ENCODE peak calls at places on chromosomes 13 and 19, in six cellular contexts. M is kidney, B is upper lobe of right lung, G is body of pancreas, F is IMR-90, Q is upper lobe of left lung. I is an unnamed sample.

GRCh38 chr13:25468330-25469178 is 96.8 kb downstream of the ATP8A2 start:
- DNase-seq in M (no peak), B (no peak), G (no peak), F (no peak), Q (peak; percentile 21), I (peak; percentile 85)

GRCh38 chr19:662207-662961 is 630 bp downstream of the RNF126 start:
- DNase-seq in M (no peak), B (peak; percentile 84), G (peak; percentile 63), F (peak; percentile 38), Q (peak; percentile 79), I (peak; percentile 96)

GRCh38 chr19:57096640-57097361 is 23.0 kb upstream of the USP29 start:
- DNase-seq in M (no peak), B (no peak), G (no peak), F (no peak), Q (no peak), I (no peak)

GRCh38 chr19:2550431-2551171 is 74.7 kb downstream of the GADD45B start:
- DNase-seq in M (peak; percentile 75), B (peak; percentile 52), G (no peak), F (no peak), Q (no peak), I (peak; percentile 69)

GRCh38 chr19:13022859-13023636 is 27.8 kb downstream of the NFIX start:
- DNase-seq in M (peak; percentile 93), B (peak; percentile 86), G (peak; percentile 57), F (peak; percentile 95), Q (peak; percentile 83), I (peak; percentile 98)

GRCh38 chr13:100666124-100666523 is 8.5 kb downstream of the TMTC4 start:
- DNase-seq in M (no peak), B (no peak), G (no peak), F (no peak), Q (no peak), I (no peak)

GRCh38 chr19:40614595-40615411 is 13.6 kb downstream of the LTBP4 start:
- DNase-seq in M (peak; percentile 93), B (peak; percentile 82), G (no peak), F (peak; percentile 99), Q (peak; percentile 73), I (peak; percentile 97)

GRCh38 chr19:4130635-4131438 is 6.9 kb upstream of the MAP2K2 start:
- DNase-seq in M (no peak), B (no peak), G (no peak), F (peak; percentile 90), Q (no peak), I (peak; percentile 78)

GRCh38 chr19:51364200-51365106 is 1.7 kb downstream of the ETFB start:
- DNase-seq in M (no peak), B (no peak), G (no peak), F (no peak), Q (no peak), I (no peak)

GRCh38 chr19:14519245-14519859 is 1.2 kb upstream of the DNAJB1 start:
- DNase-seq in M (no peak), B (no peak), G (no peak), F (no peak), Q (no peak), I (peak; percentile 58)

GRCh38 chr13:53151692-53152421 is 123.2 kb downstream of the OLFM4 start:
- DNase-seq in M (no peak), B (no peak), G (peak; percentile 64), F (peak; percentile 34), Q (no peak), I (no peak)

GRCh38 chr13:28534210-28534609 is 39.3 kb upstream of the FLT1 start:
- DNase-seq in M (no peak), B (no peak), G (no peak), F (no peak), Q (no peak), I (peak; percentile 78)

GRCh38 chr13:80817979-80818378 is 477.1 kb upstream of the SPRY2 start:
- DNase-seq in M (no peak), B (no peak), G (no peak), F (no peak), Q (no peak), I (no peak)

GRCh38 chr19:11680689-11681302 is 58.0 kb downstream of the ZNF823 start:
- DNase-seq in M (no peak), B (no peak), G (no peak), F (no peak), Q (no peak), I (no peak)

GRCh38 chr13:47816835-47817234 is 184.2 kb downstream of the SUCLA2 start:
- DNase-seq in M (no peak), B (no peak), G (no peak), F (no peak), Q (no peak), I (no peak)

GRCh38 chr13:46213242-46213641 is 1.5 kb downstream of the LRRC63 start:
- DNase-seq in M (no peak), B (no peak), G (no peak), F (no peak), Q (no peak), I (no peak)

GRCh38 chr19:8127311-8127710 is 22.1 kb downstream of the FBN3 start:
- DNase-seq in M (no peak), B (no peak), G (no peak), F (no peak), Q (no peak), I (peak; percentile 39)

GRCh38 chr19:36524617-36525016 is 3.5 kb downstream of the ZNF260 start:
- DNase-seq in M (no peak), B (no peak), G (no peak), F (no peak), Q (no peak), I (no peak)

GRCh38 chr13:73335226-73335625 is 276.4 kb downstream of the KLF5 start:
- DNase-seq in M (no peak), B (no peak), G (no peak), F (peak; percentile 65), Q (no peak), I (no peak)

GRCh38 chr13:101757446-101758039 is 305.1 kb downstream of the ITGBL1 start:
- DNase-seq in M (no peak), B (no peak), G (no peak), F (peak; percentile 50), Q (no peak), I (peak; percentile 26)
- TF ChIP-seq CTCF in M (peak; percentile 55), B (peak; percentile 56), G (peak; percentile 51), F (peak; percentile 73), Q (peak; percentile 61), I (peak; percentile 54)

GRCh38 chr19:19788015-19788414 is 33.5 kb downstream of the ZNF506 start:
- DNase-seq in M (no peak), B (no peak), G (no peak), F (no peak), Q (no peak), I (no peak)
- H3K36me3 ChIP-seq in M (peaks cover 9% of the 10 kb centered on the region), B (peaks cover 56% of the 10 kb centered on the region), G (peaks cover 4% of the 10 kb centered on the region), F (peaks cover 31% of the 10 kb centered on the region), Q (peaks cover 74% of the 10 kb centered on the region), I (peaks cover 35% of the 10 kb centered on the region)

GRCh38 chr19:29678484-29679106 is 13.3 kb downstream of the PLEKHF1 start:
- DNase-seq in M (peak; percentile 73), B (peak; percentile 69), G (no peak), F (no peak), Q (no peak), I (peak; percentile 80)
- H3K27ac ChIP-seq in M (no peak overlapping the region), B (peak overlapping the region; percentile 68), G (no peak overlapping the region), F (no peak overlapping the region), Q (peak overlapping the region; percentile 72), I (no peak overlapping the region)

GRCh38 chr19:49801966-49802661 is 11.0 kb downstream of the FUZ start:
- DNase-seq in M (peak; percentile 96), B (no peak), G (peak; percentile 71), F (peak; percentile 86), Q (peak; percentile 45), I (peak; percentile 100)
- TF ChIP-seq CTCF in M (peak; percentile 17), B (no peak), G (peak; percentile 39), F (peak; percentile 38), Q (no peak), I (peak; percentile 30)

I was measured in osteoblast.